ENCODE peak calls at places on chromosome 2, in ten cellular contexts. J is T-cell, Y is GM12892, X is SHP77, D is cardiac fibroblast, R is NCI-H1105, O is EL, W is erythroblast, P is left ventricle myocardium inferior, K is PC-3. S is an unnamed sample.

GRCh38 chr2:178777577-178777976 is 29.6 kb downstream of the TTN start:
- DNase-seq in X (no peak), O (no peak), K (peak; percentile 89), D (no peak), Y (no peak), J (no peak), P (no peak), W (no peak), R (no peak), S (no peak)

GRCh38 chr2:45468279-45468678 is 142.8 kb downstream of the SRBD1 start:
- DNase-seq in Y (no peak), D (no peak), R (no peak), O (no peak), W (no peak), P (no peak), J (no peak), K (no peak), X (no peak), S (no peak)

GRCh38 chr2:157777425-157777824 is 98.7 kb downstream of the ACVR1 start:
- DNase-seq in Y (no peak), W (peak; percentile 71), R (peak; percentile 4), D (peak; percentile 77), K (peak; percentile 77), P (no peak), J (peak; percentile 26), X (no peak), O (peak; percentile 54), S (no peak)

GRCh38 chr2:168773719-168774521 is 28.5 kb upstream of the NOSTRIN start:
- DNase-seq in P (peak; percentile 31), Y (no peak), X (peak; percentile 2), K (peak; percentile 83), R (peak; percentile 6), D (peak; percentile 88), W (peak; percentile 90), J (no peak), O (peak; percentile 66), S (no peak)

GRCh38 chr2:211085056-211085680 is 528.8 kb downstream of the CPS1 start:
- DNase-seq in W (peak; percentile 35), D (peak; percentile 64), Y (no peak), X (peak; percentile 48), J (no peak), P (no peak), R (peak; percentile 8), K (peak; percentile 81), O (peak; percentile 25), S (no peak)

GRCh38 chr2:199704358-199705238 is 146.4 kb downstream of the FTCDNL1 start:
- DNase-seq in P (no peak), K (peak; percentile 74), X (peak; percentile 26), J (no peak), W (peak; percentile 69), R (peak; percentile 26), D (peak; percentile 6), O (peak; percentile 30), Y (no peak), S (no peak)

GRCh38 chr2:65974067-65974723 is 460.7 kb upstream of the MEIS1 start:
- DNase-seq in P (no peak), R (no peak), Y (no peak), O (no peak), X (no peak), D (no peak), K (peak; percentile 21), J (no peak), W (peak; percentile 2), S (no peak)

GRCh38 chr2:238791345-238791744 is 56.5 kb upstream of the TWIST2 start:
- DNase-seq in O (peak; percentile 58), X (no peak), J (no peak), Y (no peak), D (no peak), K (no peak), W (no peak), P (no peak), R (no peak), S (no peak)

GRCh38 chr2:128779301-128780095 is 460.8 kb upstream of the HS6ST1 start:
- DNase-seq in R (no peak), P (no peak), D (no peak), K (no peak), O (no peak), Y (no peak), J (no peak), W (no peak), X (no peak), S (no peak)

GRCh38 chr2:217335341-217335966 is 475.6 kb upstream of the TNP1 start:
- DNase-seq in P (no peak), D (no peak), O (peak; percentile 21), J (no peak), Y (no peak), K (peak; percentile 72), X (no peak), R (no peak), W (no peak), S (no peak)

GRCh38 chr2:109401370-109401769 is 212.4 kb downstream of the SEPTIN10 start:
- DNase-seq in R (no peak), K (no peak), D (no peak), P (no peak), J (no peak), O (no peak), W (no peak), Y (no peak), X (no peak), S (peak; percentile 71)

GRCh38 chr2:190698895-190699294 is 50.0 kb downstream of the NAB1 start:
- DNase-seq in J (no peak), X (no peak), Y (no peak), P (no peak), W (no peak), O (no peak), R (no peak), D (peak; percentile 26), K (no peak), S (no peak)

GRCh38 chr2:69575926-69576325 is 67.6 kb downstream of the AAK1 start:
- DNase-seq in J (no peak), W (no peak), D (no peak), K (no peak), O (no peak), P (no peak), Y (no peak), R (no peak), X (no peak), S (no peak)

GRCh38 chr2:143451622-143452021 is 322.4 kb downstream of the ARHGAP15 start:
- DNase-seq in W (no peak), Y (no peak), X (no peak), R (no peak), O (peak; percentile 69), J (no peak), D (no peak), P (no peak), K (peak; percentile 48), S (peak; percentile 1)

GRCh38 chr2:62570861-62571698 is 65.1 kb upstream of the TMEM17 start:
- DNase-seq in X (no peak), Y (no peak), P (peak; percentile 21), K (no peak), D (no peak), W (no peak), R (no peak), J (no peak), O (no peak), S (no peak)

GRCh38 chr2:230418341-230419016 is 2.5 kb downstream of the SP100 start:
- DNase-seq in X (no peak), Y (no peak), J (no peak), P (no peak), O (peak; percentile 77), W (peak; percentile 23), R (no peak), D (peak; percentile 51), K (peak; percentile 42), S (no peak)

S was measured in NCI-H510A.